ENCODE peak calls at places on chromosomes 2 and 18, in six cellular contexts. Q is CD4-positive, alpha-beta T cell; R is esophagus squamous epithelium; V is SK-N-SH; Y is nephron progenitor cell; S is RWPE2. L is an unnamed sample.

GRCh38 chr2:9657083-9657482 is 26.3 kb upstream of the YWHAQ start:
- DNase-seq in Q (no peak), R (no peak), V (no peak), Y (no peak), S (no peak), L (no peak)

GRCh38 chr2:175807031-175807873 is 194.8 kb downstream of the LNPK start:
- DNase-seq in Q (no peak), R (no peak), V (peak), Y (no peak), S (no peak), L (no peak)

GRCh38 chr2:32962652-32963051 is 15.9 kb downstream of the LTBP1 start:
- DNase-seq in Q (no peak), R (no peak), V (no peak), Y (no peak), S (no peak), L (no peak)

GRCh38 chr2:120939595-120940318 is 204.1 kb downstream of the GLI2 start:
- DNase-seq in Q (no peak), R (no peak), V (no peak), Y (no peak), S (no peak), L (no peak)

GRCh38 chr18:72727776-72728175 is 140.0 kb downstream of the NETO1 start:
- DNase-seq in Q (no peak), R (no peak), V (no peak), Y (no peak), S (no peak), L (no peak)

GRCh38 chr2:224025874-224026273 is 13.2 kb downstream of the SERPINE2 start:
- DNase-seq in Q (peak), R (no peak), V (no peak), Y (no peak), S (no peak), L (no peak)

GRCh38 chr2:180122874-180123273 is 115.8 kb upstream of the CWC22 start:
- DNase-seq in Q (no peak), R (no peak), V (no peak), Y (no peak), S (no peak), L (no peak)

GRCh38 chr2:151880586-151880985 is 52.4 kb upstream of the ARL5A start:
- DNase-seq in Q (no peak), R (no peak), V (no peak), Y (no peak), S (no peak), L (no peak)

GRCh38 chr18:55838322-55838721 is 250.3 kb upstream of the TCF4 start:
- DNase-seq in Q (no peak), R (no peak), V (no peak), Y (no peak), S (no peak), L (no peak)

GRCh38 chr2:241639385-241639784 is 1.9 kb downstream of the ATG4B start:
- DNase-seq in Q (no peak), R (no peak), V (no peak), Y (no peak), S (no peak), L (no peak)

GRCh38 chr2:88903744-88904353 is 212.4 kb downstream of the RPIA start:
- DNase-seq in Q (no peak), R (no peak), V (peak), Y (no peak), S (no peak), L (no peak)
- TF ChIP-seq CTCF in Q (peak), R (no peak), V (peak), Y (no peak), S (peak), L (peak)

DNA sequence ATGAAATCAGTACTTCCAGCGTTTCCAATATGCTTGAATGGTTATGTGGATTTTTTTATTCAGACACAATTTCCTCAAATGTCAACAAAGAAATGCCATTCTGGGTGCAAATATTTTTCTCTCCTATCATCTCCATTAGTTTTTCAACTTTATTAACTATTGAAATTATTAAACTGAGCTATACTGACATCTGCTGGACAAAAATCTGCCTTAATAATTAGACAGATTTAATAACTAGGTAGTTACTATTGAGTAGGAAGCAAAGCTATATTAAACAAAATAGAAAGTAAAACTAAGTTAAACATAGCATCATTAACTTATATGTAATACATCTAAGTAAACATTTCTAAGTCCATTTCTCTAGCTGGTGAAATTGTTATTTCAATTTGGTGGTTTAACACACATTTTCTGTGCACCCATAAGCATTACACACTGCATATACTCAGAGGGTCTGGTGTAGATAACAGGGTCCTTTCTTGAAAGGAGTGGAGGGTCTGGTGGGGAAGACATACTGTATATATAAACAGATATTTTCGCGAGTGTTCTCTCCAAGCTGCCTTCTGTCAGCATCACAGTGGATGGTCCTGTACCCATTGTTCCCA is 77.0 kb downstream of the LANCL1 start:
- DNase-seq in Q (no peak), R (no peak), V (no peak), Y (no peak), S (no peak), L (no peak)
- TF ChIP-seq CTCF in Q (no peak), R (no peak), V (peak), Y (no peak), S (peak), L (peak)

DNA sequence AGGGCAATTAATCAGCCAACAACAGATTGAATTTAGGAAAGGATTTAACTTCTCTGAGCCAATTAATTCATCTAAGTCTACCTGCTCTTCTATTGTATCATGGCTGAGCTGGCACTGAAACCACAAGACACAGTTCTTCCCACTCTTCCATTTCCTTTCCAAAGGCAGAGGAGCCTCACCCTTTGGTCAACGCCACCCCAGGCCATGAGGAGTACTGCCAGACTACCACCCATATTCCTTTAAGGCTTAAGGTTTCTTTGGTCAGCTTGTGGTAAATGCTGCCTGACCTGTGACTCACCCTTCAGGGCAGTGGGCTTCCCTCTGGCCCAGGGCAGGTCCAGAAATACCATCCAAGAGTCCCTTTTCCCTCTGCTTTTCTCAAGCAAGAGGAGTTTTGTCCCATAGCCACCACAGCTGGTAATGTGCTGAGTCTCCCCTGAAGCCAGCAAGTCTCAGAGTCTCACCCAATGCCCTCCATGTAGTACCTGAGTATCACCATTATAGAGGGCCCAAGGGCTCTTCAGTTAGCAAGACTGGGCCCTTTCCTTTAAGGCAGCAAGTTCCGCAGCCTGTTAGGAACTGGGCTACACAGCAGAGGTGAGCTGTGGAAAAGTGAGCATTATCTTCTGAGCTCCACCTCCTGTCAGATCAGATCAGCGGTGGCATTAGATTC is 900.5 kb upstream of the CRIM1 start:
- DNase-seq in Q (no peak), R (no peak), V (peak), Y (no peak), S (no peak), L (no peak)
- TF ChIP-seq CTCF in Q (no peak), R (no peak), V (peak), Y (peak), S (peak), L (peak)

GRCh38 chr2:182870227-182870626 is 3.8 kb upstream of the FRZB start:
- DNase-seq in Q (no peak), R (no peak), V (no peak), Y (no peak), S (no peak), L (no peak)
- TF ChIP-seq CTCF in Q (no peak), R (no peak), V (peak), Y (peak), S (no peak), L (peak)

GRCh38 chr18:24669502-24669901 is 209.1 kb downstream of the HRH4 start:
- DNase-seq in Q (no peak), R (no peak), V (no peak), Y (no peak), S (no peak), L (no peak)

GRCh38 chr18:24677011-24677410 is 216.6 kb downstream of the HRH4 start:
- DNase-seq in Q (no peak), R (no peak), V (no peak), Y (no peak), S (no peak), L (no peak)

GRCh38 chr18:24674236-24675004 is 214.0 kb downstream of the HRH4 start:
- DNase-seq in Q (no peak), R (no peak), V (no peak), Y (no peak), S (no peak), L (no peak)

GRCh38 chr18:24678113-24678512 is 217.7 kb downstream of the HRH4 start:
- DNase-seq in Q (no peak), R (no peak), V (no peak), Y (no peak), S (no peak), L (no peak)

GRCh38 chr18:24672165-24672950 is 211.9 kb downstream of the HRH4 start:
- DNase-seq in Q (no peak), R (no peak), V (peak), Y (no peak), S (no peak), L (no peak)
- TF ChIP-seq CTCF in Q (no peak), R (no peak), V (no peak), Y (no peak), S (no peak), L (no peak)

GRCh38 chr2:169877406-169877805 is 50.2 kb downstream of the UBR3 start:
- DNase-seq in Q (no peak), R (no peak), V (peak), Y (no peak), S (no peak), L (no peak)
- TF ChIP-seq CTCF in Q (no peak), R (no peak), V (peak), Y (no peak), S (peak), L (peak)

DNA sequence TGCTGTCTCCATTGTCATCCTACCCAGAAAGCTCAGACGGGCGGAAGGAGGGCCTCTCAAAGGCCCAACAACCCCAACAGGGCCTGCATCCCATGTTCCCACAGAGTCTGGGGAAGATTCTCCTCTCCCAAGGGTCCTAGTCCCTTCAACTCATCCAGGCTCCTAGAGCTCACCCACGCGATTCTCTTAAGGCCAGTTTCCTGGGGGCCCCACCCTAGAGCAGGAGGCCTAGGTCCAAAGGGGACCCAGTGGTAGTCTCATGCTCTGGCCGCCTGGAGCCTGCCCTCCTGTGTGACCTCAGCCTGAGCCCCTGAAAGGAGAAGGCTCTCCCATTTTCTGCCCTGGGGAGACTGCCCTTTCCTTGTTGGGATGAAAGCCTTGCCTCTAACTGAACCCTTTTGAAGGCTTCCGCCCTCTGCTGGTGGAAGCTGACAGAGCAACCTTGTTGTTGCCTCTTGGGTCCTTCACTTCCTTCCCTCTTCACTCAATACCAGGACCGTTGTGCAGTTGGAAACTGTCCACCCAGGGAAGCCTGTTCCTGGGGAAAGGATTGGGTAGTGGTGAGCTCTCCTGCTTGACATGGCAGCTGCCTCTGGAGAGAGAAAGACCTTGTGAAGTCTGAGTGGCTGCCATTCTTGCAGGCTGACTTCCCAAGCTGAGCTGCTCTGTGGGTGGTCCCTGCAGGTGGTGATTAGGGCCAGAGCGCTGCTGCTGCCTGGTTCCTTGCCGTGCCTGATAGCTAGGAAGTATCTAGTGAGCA is 86.0 kb upstream of the ALPP start:
- DNase-seq in Q (peak), R (no peak), V (peak), Y (peak), S (no peak), L (no peak)
- TF ChIP-seq CTCF in Q (peak), R (peak), V (peak), Y (peak), S (peak), L (peak)

GRCh38 chr2:94870392-94871225 is 621 bp upstream of the TEKT4 start:
- DNase-seq in Q (no peak), R (no peak), V (peak), Y (peak), S (no peak), L (peak)
- TF ChIP-seq CTCF in Q (no peak), R (no peak), V (peak), Y (peak), S (no peak), L (peak)

GRCh38 chr2:96265840-96266569 is at the start of the genes CIAO1 and TMEM127:
- DNase-seq in Q (peak), R (peak), V (peak), Y (peak), S (peak), L (peak)
- TF ChIP-seq CTCF in Q (no peak), R (no peak), V (no peak), Y (peak), S (no peak), L (peak)